ENCODE peak calls at places on chromosomes 13 and 19, in seven cellular contexts. I is tibial artery, W is progenitor cell of endocrine pancreas, B is colonic mucosa, Z is esophagus muscularis mucosa, V is endothelial cell, M is fibroblast of pulmonary artery. E is an unnamed sample.

GRCh38 chr19:37977992-37978391 is 71.0 kb downstream of the SIPA1L3 start:
- DNase-seq in I (peak), W (no peak), B (no peak), Z (no peak), V (peak), M (peak), E (no peak)

GRCh38 chr13:114140131-114140908 is 7.9 kb upstream of the RASA3 start:
- DNase-seq in I (peak), W (no peak), B (no peak), Z (no peak), V (no peak), M (no peak), E (no peak)

GRCh38 chr13:97339989-97340361 is 94.0 kb upstream of the RAP2A start:
- DNase-seq in I (no peak), W (no peak), B (no peak), Z (no peak), V (no peak), M (no peak), E (no peak)

GRCh38 chr19:46860846-46861690 is at the start of gene ARHGAP35:
- DNase-seq in I (no peak), W (no peak), B (peak), Z (no peak), V (no peak), M (no peak), E (no peak)

GRCh38 chr19:38840583-38840968 is 9.0 kb upstream of the ECH1 start:
- DNase-seq in I (no peak), W (no peak), B (no peak), Z (no peak), V (no peak), M (no peak), E (no peak)

GRCh38 chr13:100611678-100612492 is 23.3 kb upstream of the GGACT start:
- DNase-seq in I (no peak), W (no peak), B (no peak), Z (no peak), V (no peak), M (no peak), E (no peak)

GRCh38 chr13:25846227-25846984 is 205.4 kb downstream of the SHISA2 start:
- DNase-seq in I (no peak), W (no peak), B (no peak), Z (no peak), V (no peak), M (no peak), E (no peak)

GRCh38 chr19:39969266-39969665 is 1.7 kb upstream of the PSMC4 start:
- DNase-seq in I (no peak), W (no peak), B (peak), Z (no peak), V (no peak), M (no peak), E (no peak)

GRCh38 chr13:71871180-71871754 is 4.3 kb upstream of the DACH1 start:
- DNase-seq in I (no peak), W (no peak), B (no peak), Z (no peak), V (no peak), M (no peak), E (no peak)

GRCh38 chr19:45883881-45884681 is 1.9 kb downstream of the IRF2BP1 start:
- DNase-seq in I (no peak), W (no peak), B (no peak), Z (no peak), V (no peak), M (no peak), E (no peak)

GRCh38 chr13:79870123-79870522 is 389.2 kb downstream of the NDFIP2 start:
- DNase-seq in I (no peak), W (no peak), B (no peak), Z (no peak), V (no peak), M (peak), E (no peak)

GRCh38 chr19:6890938-6891337 is 3.6 kb downstream of the ADGRE1 start:
- DNase-seq in I (no peak), W (no peak), B (no peak), Z (no peak), V (no peak), M (no peak), E (no peak)

GRCh38 chr13:51222510-51223283 is 499 bp downstream of the FAM124A start:
- DNase-seq in I (no peak), W (no peak), B (no peak), Z (no peak), V (peak), M (no peak), E (peak)

GRCh38 chr13:113182046-113182445 is 23.6 kb downstream of the PROZ start:
- DNase-seq in I (no peak), W (no peak), B (no peak), Z (no peak), V (no peak), M (no peak), E (no peak)

DNA sequence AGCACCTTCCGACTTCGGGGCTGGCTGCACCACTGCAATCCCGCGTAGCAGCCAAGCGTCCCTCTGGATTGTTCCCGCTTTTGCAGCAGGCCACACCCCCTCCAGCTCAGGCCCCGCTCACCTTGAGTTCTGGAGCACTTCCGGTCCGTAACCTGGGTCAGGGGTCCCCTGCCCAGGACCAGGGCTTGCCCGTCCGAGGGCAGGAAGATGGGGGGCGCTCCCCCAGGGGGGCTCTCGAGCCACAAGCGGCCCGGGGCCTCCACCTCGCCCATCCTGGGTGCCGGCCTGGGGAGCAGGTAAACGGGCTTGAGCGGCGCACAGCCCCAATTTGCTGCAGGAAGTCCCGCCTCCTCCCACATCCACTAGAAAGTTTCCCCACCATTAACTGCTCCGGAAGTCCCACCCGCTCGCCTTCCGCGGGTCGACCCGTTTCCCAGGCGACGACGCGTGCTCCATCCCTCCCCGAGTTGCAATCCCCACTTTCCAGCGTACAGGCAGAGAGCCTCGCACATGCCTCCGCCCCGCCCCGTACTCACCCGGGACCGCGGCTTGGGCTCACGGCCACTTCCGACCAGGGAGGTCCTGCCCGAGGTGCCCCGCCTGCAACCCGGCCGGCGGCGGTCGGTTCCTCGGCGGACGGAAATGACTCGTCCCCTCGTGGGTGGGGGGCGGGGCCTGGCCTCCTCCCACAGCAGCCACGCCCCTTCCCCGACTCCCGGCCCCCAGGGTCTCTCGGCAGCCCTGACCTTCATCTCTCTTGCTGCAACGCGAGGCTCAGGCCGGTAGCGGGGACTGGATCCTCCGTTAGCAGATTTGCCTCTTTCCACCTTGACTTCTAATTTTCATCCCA is at the start of gene PNKP:
- DNase-seq in I (peak), W (peak), B (peak), Z (peak), V (peak), M (peak), E (peak)
- TF ChIP-seq CTCF in I (no peak), W (no peak), B (no peak), Z (no peak), V (no peak), M (no peak), E (no peak)

DNA sequence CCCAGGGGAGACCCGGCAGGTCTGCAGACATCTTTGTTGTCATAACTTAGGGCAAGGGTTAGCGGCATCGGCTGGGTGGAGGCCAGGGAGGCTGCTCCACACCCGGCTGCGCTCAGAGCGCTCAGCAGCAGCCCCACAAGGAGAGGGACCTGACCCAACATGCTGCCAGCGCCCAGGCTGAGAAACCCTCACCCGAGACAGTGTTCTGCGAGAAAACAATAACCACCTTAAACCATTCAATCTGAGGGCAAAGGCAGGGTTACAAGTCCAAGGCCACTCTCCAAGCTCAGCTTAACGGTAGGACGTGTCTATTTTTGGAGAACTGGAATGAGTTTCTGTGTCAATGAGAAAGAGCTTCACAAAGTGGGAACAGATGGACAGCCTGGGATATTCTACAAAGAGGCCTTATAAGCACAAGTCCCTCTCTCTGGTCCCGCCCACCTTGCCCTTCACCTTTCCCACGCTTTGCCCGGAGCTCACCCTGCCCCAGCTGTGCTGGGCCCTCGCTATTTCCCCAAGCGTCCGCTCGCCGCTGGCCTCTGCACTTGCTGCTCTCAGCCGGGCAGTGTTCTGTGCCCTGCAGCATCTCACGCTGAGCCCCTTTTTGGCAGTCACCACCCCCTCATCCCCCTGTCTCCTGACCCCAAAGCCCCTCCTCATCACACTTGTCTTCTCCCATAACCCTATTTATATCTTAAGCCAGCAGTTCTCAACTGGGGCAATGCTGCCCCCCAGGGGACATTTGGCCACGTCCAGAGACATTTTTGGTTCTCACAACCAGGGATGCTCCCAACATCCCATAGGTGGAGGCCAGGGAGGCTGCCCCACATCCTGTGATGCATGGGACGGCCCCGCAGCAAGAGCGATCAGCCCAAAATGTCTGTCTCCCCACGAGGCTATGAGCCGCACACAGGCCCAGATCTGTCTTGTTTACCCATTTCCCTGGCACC is 17.6 kb downstream of the PPP1R12C start:
- DNase-seq in I (no peak), W (no peak), B (no peak), Z (no peak), V (peak), M (no peak), E (peak)
- TF ChIP-seq CTCF in I (no peak), W (peak), B (no peak), Z (peak), V (no peak), M (no peak), E (no peak)

DNA sequence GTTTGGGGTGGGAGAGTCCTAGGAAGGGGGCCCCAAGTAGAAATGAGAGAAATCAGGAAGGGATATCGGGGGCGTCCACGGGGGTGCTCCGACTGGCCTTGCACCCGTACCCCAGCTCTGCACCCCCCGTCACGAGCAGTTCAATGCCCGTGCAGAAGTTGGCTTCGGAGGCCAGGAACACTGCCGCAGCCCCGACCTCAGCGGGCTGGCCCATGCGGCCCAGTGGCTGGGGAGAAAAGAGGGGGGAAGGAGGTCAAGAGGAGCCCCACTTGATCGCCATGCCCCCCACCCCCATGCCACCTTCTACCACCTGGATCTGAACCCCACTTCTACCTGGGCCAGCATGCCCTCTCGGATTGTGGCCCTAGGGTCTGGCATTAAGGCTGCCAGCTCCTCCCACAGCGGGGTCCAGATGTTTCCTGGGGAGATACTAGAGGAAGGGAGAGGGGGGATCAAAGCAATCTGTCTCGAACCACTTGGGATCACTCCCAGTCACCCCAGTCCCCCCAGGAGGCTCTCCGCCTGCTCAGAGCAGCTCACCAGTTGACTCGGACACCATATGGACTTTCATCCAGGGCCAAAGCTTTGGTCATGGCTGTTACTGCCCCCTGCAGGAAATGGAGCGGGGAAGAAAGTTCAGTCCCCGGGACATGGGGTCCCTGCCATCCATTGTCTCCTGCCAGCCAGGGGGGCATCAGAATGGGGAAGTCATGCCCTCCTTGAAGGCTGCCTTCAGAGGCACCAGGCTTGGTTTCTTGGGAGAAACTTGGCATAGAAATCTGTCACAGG is 2.5 kb upstream of the BCAT2 start:
- DNase-seq in I (no peak), W (no peak), B (no peak), Z (no peak), V (no peak), M (no peak), E (no peak)
- TF ChIP-seq CTCF in I (no peak), W (peak), B (no peak), Z (peak), V (peak), M (peak), E (no peak)

GRCh38 chr13:20287976-20288375 is 55.9 kb upstream of the GJB6 start:
- DNase-seq in I (no peak), W (no peak), B (no peak), Z (no peak), V (no peak), M (no peak), E (no peak)

GRCh38 chr13:20291037-20291436 is 58.9 kb upstream of the GJB6 start:
- DNase-seq in I (no peak), W (no peak), B (no peak), Z (no peak), V (no peak), M (no peak), E (no peak)

GRCh38 chr13:20288561-20288960 is 56.4 kb upstream of the GJB6 start:
- DNase-seq in I (no peak), W (no peak), B (no peak), Z (no peak), V (no peak), M (no peak), E (no peak)

GRCh38 chr13:20294497-20294896 is 62.4 kb upstream of the GJB6 start:
- DNase-seq in I (no peak), W (no peak), B (no peak), Z (no peak), V (no peak), M (no peak), E (no peak)

GRCh38 chr13:20291675-20292074 is 59.6 kb upstream of the GJB6 start:
- DNase-seq in I (no peak), W (no peak), B (no peak), Z (no peak), V (no peak), M (no peak), E (no peak)
- TF ChIP-seq CTCF in I (no peak), W (no peak), B (no peak), Z (no peak), V (no peak), M (no peak), E (no peak)

GRCh38 chr13:38530492-38530891 is 156.4 kb upstream of the FREM2 start:
- DNase-seq in I (no peak), W (no peak), B (no peak), Z (no peak), V (no peak), M (peak), E (no peak)
- TF ChIP-seq CTCF in I (peak), W (peak), B (no peak), Z (no peak), V (no peak), M (peak), E (no peak)

GRCh38 chr13:101942038-101942437 is 459.8 kb downstream of the FGF14 start:
- DNase-seq in I (no peak), W (no peak), B (peak), Z (no peak), V (peak), M (peak), E (peak)

GRCh38 chr13:101942535-101943157 is 459.2 kb downstream of the FGF14 start:
- DNase-seq in I (no peak), W (no peak), B (no peak), Z (no peak), V (no peak), M (no peak), E (no peak)

GRCh38 chr13:101941095-101941777 is 460.6 kb downstream of the FGF14 start:
- DNase-seq in I (no peak), W (no peak), B (no peak), Z (no peak), V (no peak), M (peak), E (no peak)

GRCh38 chr13:101946411-101946810 is 455.4 kb downstream of the FGF14 start:
- DNase-seq in I (no peak), W (no peak), B (no peak), Z (no peak), V (no peak), M (no peak), E (no peak)

GRCh38 chr13:101945435-101945834 is 456.4 kb downstream of the FGF14 start:
- DNase-seq in I (no peak), W (no peak), B (no peak), Z (no peak), V (no peak), M (no peak), E (no peak)
- TF ChIP-seq CTCF in I (no peak), W (no peak), B (no peak), Z (no peak), V (no peak), M (no peak), E (no peak)

GRCh38 chr13:28819046-28819747 is 942 bp upstream of the MTUS2 start:
- DNase-seq in I (no peak), W (no peak), B (no peak), Z (peak), V (no peak), M (peak), E (peak)

GRCh38 chr13:28817204-28817603 is 2.9 kb upstream of the MTUS2 start:
- DNase-seq in I (no peak), W (no peak), B (no peak), Z (no peak), V (peak), M (no peak), E (no peak)

GRCh38 chr13:28822161-28822560 is 2.0 kb downstream of the MTUS2 start:
- DNase-seq in I (no peak), W (no peak), B (no peak), Z (no peak), V (no peak), M (no peak), E (no peak)

GRCh38 chr13:28820099-28821051 is at the start of gene MTUS2:
- DNase-seq in I (no peak), W (peak), B (no peak), Z (peak), V (peak), M (no peak), E (peak)

DNA sequence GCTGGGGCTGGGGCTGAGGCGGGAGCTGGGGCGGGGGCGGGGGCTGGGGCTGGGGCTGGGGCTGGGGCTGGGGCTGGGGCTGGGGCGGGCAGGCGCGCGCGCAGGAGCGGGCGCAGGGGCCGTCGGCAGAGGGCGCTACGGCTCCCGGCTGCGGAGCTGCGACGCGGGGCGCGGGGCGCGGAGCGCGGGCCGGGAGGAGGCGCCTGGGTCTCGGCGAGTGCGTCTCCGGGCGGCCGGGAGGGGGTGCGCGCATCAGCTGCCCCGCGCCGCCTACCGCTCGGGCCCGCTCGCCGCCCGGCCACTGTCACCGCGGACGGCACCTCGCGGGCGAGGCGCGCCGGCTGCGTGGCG is 416 bp upstream of the MTUS2 start:
- DNase-seq in I (no peak), W (peak), B (peak), Z (no peak), V (peak), M (peak), E (peak)
- TF ChIP-seq CTCF in I (no peak), W (peak), B (no peak), Z (peak), V (no peak), M (no peak), E (no peak)

DNA sequence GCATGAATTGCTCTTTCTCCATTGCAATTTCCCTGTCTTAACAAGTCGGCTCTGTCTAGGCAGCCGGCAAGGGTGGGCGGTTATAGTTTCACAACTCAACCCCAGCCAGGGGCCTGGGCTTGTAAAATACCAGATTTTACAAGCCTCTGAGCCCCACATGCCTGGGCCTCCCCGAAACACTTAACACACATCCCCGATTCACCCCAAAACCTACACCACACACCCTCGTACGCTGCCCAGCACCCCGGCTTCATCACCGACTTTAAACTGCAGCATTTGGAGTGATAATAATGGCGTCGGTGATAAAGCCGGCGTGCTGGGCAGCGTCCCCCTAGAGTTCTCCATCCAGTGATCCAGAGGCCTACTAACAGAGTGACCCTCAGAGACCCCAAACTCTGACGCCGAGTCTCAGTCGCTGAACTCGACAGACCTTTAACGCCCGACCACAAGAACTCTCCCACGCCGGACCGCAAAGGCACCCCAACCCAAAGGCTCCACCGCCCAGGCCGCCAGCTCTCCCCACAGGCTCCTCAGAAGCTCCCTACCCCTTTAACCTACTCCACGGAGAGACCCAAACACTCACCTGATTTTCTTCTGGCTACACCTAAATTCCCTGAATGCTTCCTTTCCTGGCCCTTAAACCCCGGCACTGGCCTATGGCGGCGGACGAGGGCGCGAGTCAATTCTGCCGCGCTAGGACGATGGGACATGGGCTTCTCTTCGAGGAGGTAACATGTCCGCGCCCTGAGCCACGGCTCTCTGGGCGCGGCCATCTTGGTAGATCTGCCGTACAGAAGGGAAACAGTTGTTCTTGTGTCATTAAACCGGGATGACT is at the start of gene ZNF649:
- DNase-seq in I (peak), W (peak), B (peak), Z (peak), V (peak), M (peak), E (peak)
- TF ChIP-seq CTCF in I (no peak), W (no peak), B (no peak), Z (no peak), V (no peak), M (peak), E (no peak)